ENCODE peak calls at places on chromosomes 16 and 17, in six cellular contexts. O is H1, C is H9, D is neuronal stem cell, N is mesenchymal stem cell, L is IMR-90. X is an unnamed sample.

GRCh38 chr17:42775534-42776098 is 2.4 kb downstream of the VPS25 start:
- DNase-seq in O (no peak), D (no peak), L (peak; percentile 66), N (peak; percentile 32), C (no peak), X (no peak)

GRCh38 chr16:75248142-75248535 is 3.3 kb downstream of the BCAR1 start:
- DNase-seq in D (no peak), O (no peak), N (peak; percentile 67), L (no peak), C (no peak), X (no peak)

GRCh38 chr16:89764711-89765201 is 43.4 kb downstream of the ZNF276 start:
- DNase-seq in O (no peak), L (no peak), C (no peak), D (no peak), N (peak; percentile 38), X (peak; percentile 41)

GRCh38 chr17:18859256-18859655 is 1.3 kb downstream of the PRPSAP2 start:
- DNase-seq in L (peak; percentile 73), O (peak; percentile 32), D (no peak), C (no peak), N (peak; percentile 62), X (no peak)

GRCh38 chr16:1316033-1316405 is 6.6 kb downstream of the UBE2I start:
- DNase-seq in C (no peak), D (no peak), O (no peak), N (no peak), L (no peak), X (no peak)

GRCh38 chr17:38605230-38605851 is 411 bp downstream of the SRCIN1 start:
- DNase-seq in L (no peak), D (peak; percentile 64), O (peak; percentile 82), N (no peak), C (peak; percentile 83), X (no peak)

GRCh38 chr17:55454906-55455474 is 33.4 kb upstream of the MMD start:
- DNase-seq in L (peak; percentile 93), D (no peak), O (no peak), C (no peak), N (peak; percentile 90), X (peak; percentile 58)

GRCh38 chr17:11944587-11944986 is 52.7 kb downstream of the ZNF18 start:
- DNase-seq in C (no peak), L (no peak), O (no peak), D (no peak), N (no peak), X (peak; percentile 45)

GRCh38 chr16:84357191-84357651 is 11.1 kb upstream of the ATP2C2 start:
- DNase-seq in C (no peak), N (no peak), O (no peak), D (no peak), L (peak; percentile 52), X (no peak)

GRCh38 chr16:63614421-63614820 is 1507.4 kb downstream of the CDH11 start:
- DNase-seq in L (no peak), C (no peak), N (peak; percentile 10), D (no peak), O (no peak), X (no peak)

GRCh38 chr17:7114241-7114874 is at the start of gene ASGR2:
- DNase-seq in L (no peak), C (no peak), N (no peak), O (no peak), D (no peak), X (no peak)

GRCh38 chr16:63323055-63323454 is 1286.8 kb upstream of the CDH8 start:
- DNase-seq in C (no peak), D (no peak), O (no peak), N (peak; percentile 27), L (no peak), X (no peak)

GRCh38 chr16:4411684-4412083 is 4.7 kb downstream of the CORO7 start:
- DNase-seq in O (no peak), L (peak; percentile 39), C (no peak), N (peak; percentile 40), D (no peak), X (no peak)

GRCh38 chr16:979859-980594 is 1.5 kb upstream of the SOX8 start:
- DNase-seq in C (peak; percentile 58), L (no peak), O (peak; percentile 72), D (no peak), N (no peak), X (no peak)

GRCh38 chr16:1903845-1904820 is 14.1 kb downstream of the HS3ST6 start:
- DNase-seq in C (no peak), N (no peak), L (no peak), D (no peak), O (no peak), X (no peak)

GRCh38 chr17:62163847-62164246 is 98.8 kb upstream of the MED13 start:
- DNase-seq in O (no peak), C (no peak), L (no peak), N (no peak), D (no peak), X (peak; percentile 73)

GRCh38 chr17:4536259-4536741 is 18.9 kb downstream of the MYBBP1A start:
- DNase-seq in O (peak; percentile 75), C (peak; percentile 72), D (no peak), N (peak; percentile 30), L (no peak), X (no peak)

GRCh38 chr16:87824991-87825841 is 44.1 kb downstream of the SLC7A5 start:
- DNase-seq in L (no peak), C (no peak), D (no peak), N (no peak), O (no peak), X (no peak)

GRCh38 chr17:76707985-76708807 is 2.6 kb downstream of the MXRA7 start:
- DNase-seq in O (peak; percentile 87), N (peak; percentile 49), D (peak; percentile 72), C (peak; percentile 93), L (no peak), X (no peak)

GRCh38 chr16:11639925-11640899 is 28.0 kb upstream of the SNN start:
- DNase-seq in D (no peak), C (peak; percentile 70), N (peak; percentile 100), L (peak; percentile 100), O (no peak), X (peak; percentile 99)

GRCh38 chr16:83200005-83200779 is 573.4 kb downstream of the CDH13 start:
- DNase-seq in N (no peak), L (peak; percentile 22), O (no peak), C (peak; percentile 46), D (no peak), X (no peak)

GRCh38 chr16:75099075-75099667 is 17.4 kb downstream of the LDHD start:
- DNase-seq in N (no peak), O (no peak), D (no peak), L (no peak), C (no peak), X (no peak)

GRCh38 chr16:85606920-85607319 is 6.2 kb upstream of the GSE1 start:
- DNase-seq in N (no peak), C (no peak), L (no peak), D (no peak), O (no peak), X (no peak)
- H3K4ac ChIP-seq in N (peak overlapping the region; percentile 56), C (no peak overlapping the region), L (no peak overlapping the region), D (no peak overlapping the region), O (no peak overlapping the region), X (no peak overlapping the region)

DNA sequence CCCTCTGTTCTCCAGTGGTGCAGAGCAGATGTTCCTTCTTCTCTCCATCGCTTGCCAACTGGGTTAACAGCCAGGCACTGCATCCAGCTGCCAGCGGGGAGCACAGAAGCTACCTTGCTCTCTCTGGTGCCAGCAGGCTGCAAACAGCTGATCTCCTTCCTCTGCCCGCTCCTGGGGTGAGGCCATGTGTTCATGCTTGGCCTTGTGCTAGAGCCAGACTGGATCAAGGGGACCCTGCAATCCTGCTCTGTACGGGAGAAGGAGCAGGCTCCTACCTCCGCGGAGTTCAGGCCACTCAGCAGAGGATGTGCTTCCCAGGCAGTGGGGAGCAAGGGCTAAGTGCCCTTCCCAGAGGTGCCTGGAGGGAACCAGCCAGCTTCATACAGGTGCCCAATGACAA is 24.0 kb upstream of the ENGASE start:
- DNase-seq in O (no peak), D (no peak), N (no peak), C (no peak), L (no peak), X (no peak)
- H3K14ac ChIP-seq in O (no peak overlapping the region), D (no peak overlapping the region), N (no peak overlapping the region), C (no peak overlapping the region), L (no peak overlapping the region), X (no peak overlapping the region)

DNA sequence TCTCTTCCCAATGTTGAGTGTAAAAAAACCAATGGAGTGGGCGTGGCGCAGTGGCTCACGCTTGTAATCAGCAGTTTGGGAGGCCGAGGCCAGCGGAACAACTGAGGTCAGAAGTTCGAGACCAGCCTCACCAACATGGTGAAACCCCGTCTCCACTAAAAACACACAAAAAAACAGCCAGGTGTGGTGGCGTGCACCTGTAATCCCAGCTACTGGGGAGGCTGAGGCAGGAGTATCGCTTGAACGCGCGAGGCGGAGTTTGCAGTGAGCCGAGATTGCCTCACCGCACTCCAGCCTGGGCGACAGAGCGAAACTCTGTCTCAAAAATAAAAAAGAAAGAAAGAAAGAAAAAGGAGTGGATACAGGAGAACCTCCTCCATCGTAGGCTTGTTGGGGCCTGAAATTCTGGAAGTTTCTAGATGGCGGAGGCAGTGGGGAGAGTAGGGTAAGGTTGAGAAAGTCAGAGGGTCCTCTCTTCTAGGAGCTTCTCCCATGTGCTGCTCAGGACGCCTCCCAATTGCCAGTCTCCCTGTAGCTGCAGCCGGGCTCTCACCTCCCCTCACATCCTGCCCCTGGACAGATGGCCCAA is 709 bp upstream of the ZNF764 start:
- DNase-seq in D (no peak), C (no peak), O (no peak), L (no peak), N (no peak), X (no peak)
- H3K4ac ChIP-seq in D (peak overlapping the region; percentile 23), C (no peak overlapping the region), O (peak overlapping the region; percentile 22), L (peak overlapping the region; percentile 98), N (peak overlapping the region; percentile 34), X (peak overlapping the region; percentile 49)

GRCh38 chr17:1511290-1511689 is 5.1 kb downstream of the INPP5K start:
- DNase-seq in C (no peak), O (no peak), N (no peak), D (no peak), L (no peak), X (no peak)

GRCh38 chr17:1512351-1512750 is 4.1 kb downstream of the INPP5K start:
- DNase-seq in D (no peak), N (no peak), O (no peak), C (no peak), L (no peak), X (no peak)

GRCh38 chr17:1506649-1507254 is 9.7 kb downstream of the INPP5K start:
- DNase-seq in L (no peak), O (no peak), N (no peak), D (no peak), C (no peak), X (no peak)

GRCh38 chr17:1511756-1512321 is 4.6 kb downstream of the INPP5K start:
- DNase-seq in N (no peak), D (no peak), C (no peak), O (no peak), L (no peak), X (no peak)

DNA sequence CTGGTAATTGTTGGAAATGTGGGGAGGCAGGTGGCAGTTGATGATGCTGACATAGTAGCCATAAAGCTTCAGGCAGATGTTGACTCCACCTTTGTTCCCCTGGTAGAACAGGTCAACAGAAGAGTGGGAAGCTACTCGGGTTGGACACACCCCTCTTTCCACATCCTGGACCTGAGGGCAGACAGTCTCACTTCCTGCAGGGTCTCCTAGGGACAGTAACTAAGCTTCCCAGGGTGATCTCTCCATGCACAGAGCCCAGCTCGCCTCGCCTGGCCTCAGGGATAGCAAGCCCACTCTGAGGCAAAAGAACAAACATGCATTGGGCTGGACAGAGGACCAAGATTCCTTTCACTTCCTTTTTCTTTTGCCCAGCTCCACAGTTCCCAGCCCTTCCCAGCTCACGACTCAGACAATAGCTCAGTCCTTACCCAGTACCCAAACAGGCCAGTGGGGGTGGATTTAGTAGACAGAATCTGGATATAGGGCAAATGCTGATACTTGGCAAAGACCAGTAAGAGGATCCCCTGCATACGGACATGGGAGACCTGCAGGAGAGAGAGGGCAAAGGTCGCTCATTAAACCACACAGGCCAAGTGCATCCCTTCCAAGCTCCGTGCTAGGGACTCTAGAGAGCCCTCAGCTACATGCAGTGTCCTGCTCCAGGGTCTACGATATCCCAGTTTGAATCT is 7.0 kb downstream of the INPP5K start:
- DNase-seq in L (no peak), O (no peak), N (no peak), C (no peak), D (no peak), X (no peak)
- H3K14ac ChIP-seq in L (no peak overlapping the region), O (no peak overlapping the region), N (no peak overlapping the region), C (no peak overlapping the region), D (no peak overlapping the region), X (no peak overlapping the region)

X was measured in trophoblast cell.